ENCODE peak calls at places on chromosomes 13 and 19, in eight cellular contexts. D is adrenal gland, R is left kidney, V is heart left ventricle, Z is AML-193, X is mucosa of gallbladder, O is fibroblast of pulmonary artery, J is EL. M is an unnamed sample.

GRCh38 chr13:80149757-80150156 is 191.2 kb downstream of the SPRY2 start:
- DNase-seq in D (no peak), R (no peak), V (no peak), Z (no peak), X (no peak), O (no peak), J (no peak), M (no peak)

GRCh38 chr13:88726075-88726474 is 1054.9 kb downstream of the SLITRK5 start:
- DNase-seq in D (no peak), R (no peak), V (no peak), Z (no peak), X (no peak), O (no peak), J (no peak), M (no peak)

GRCh38 chr13:21458457-21458815 is 667 bp downstream of the ZDHHC20 start:
- DNase-seq in D (peak), R (peak), V (no peak), Z (peak), X (peak), O (no peak), J (peak), M (peak)

GRCh38 chr19:33535176-33535575 is 13.6 kb upstream of the PEPD start:
- DNase-seq in D (no peak), R (no peak), V (no peak), Z (no peak), X (no peak), O (peak), J (no peak), M (peak)

GRCh38 chr19:4575978-4576933 is 16.8 kb upstream of the SEMA6B start:
- DNase-seq in D (peak), R (peak), V (peak), Z (no peak), X (peak), O (peak), J (peak), M (peak)

GRCh38 chr13:26067601-26068000 is 15.8 kb upstream of the SHISA2 start:
- DNase-seq in D (no peak), R (no peak), V (no peak), Z (no peak), X (no peak), O (no peak), J (no peak), M (no peak)

GRCh38 chr19:1736916-1737315 is 16.4 kb upstream of the ONECUT3 start:
- DNase-seq in D (no peak), R (no peak), V (no peak), Z (no peak), X (no peak), O (no peak), J (no peak), M (no peak)

GRCh38 chr13:48232420-48233096 is 448 bp upstream of the ITM2B start:
- DNase-seq in D (peak), R (no peak), V (no peak), Z (no peak), X (peak), O (no peak), J (no peak), M (no peak)

GRCh38 chr19:38544569-38545315 is 73.0 kb downstream of the MAP4K1 start:
- DNase-seq in D (no peak), R (no peak), V (no peak), Z (peak), X (peak), O (peak), J (peak), M (no peak)

GRCh38 chr19:8363803-8364771 is at the start of gene ANGPTL4:
- DNase-seq in D (peak), R (peak), V (peak), Z (no peak), X (peak), O (peak), J (peak), M (peak)

GRCh38 chr13:46567671-46568070 is 14.7 kb downstream of the LRCH1 start:
- DNase-seq in D (no peak), R (no peak), V (no peak), Z (no peak), X (no peak), O (no peak), J (no peak), M (no peak)

GRCh38 chr13:114092468-114092867 is 40.0 kb downstream of the RASA3 start:
- DNase-seq in D (no peak), R (no peak), V (no peak), Z (no peak), X (no peak), O (no peak), J (no peak), M (no peak)

GRCh38 chr13:59861676-59862075 is 302.1 kb downstream of the DIAPH3 start:
- DNase-seq in D (no peak), R (no peak), V (no peak), Z (no peak), X (no peak), O (peak), J (peak), M (no peak)

GRCh38 chr13:110869805-110870706 is 44.8 kb downstream of the ANKRD10 start:
- DNase-seq in D (peak), R (peak), V (peak), Z (no peak), X (peak), O (peak), J (peak), M (peak)

GRCh38 chr19:34596115-34596514 is 80.8 kb downstream of the SCGB2B2 start:
- DNase-seq in D (no peak), R (no peak), V (peak), Z (no peak), X (no peak), O (no peak), J (no peak), M (no peak)

GRCh38 chr19:50368649-50369570 is 3.5 kb upstream of the NAPSA start:
- DNase-seq in D (peak), R (peak), V (peak), Z (peak), X (peak), O (peak), J (peak), M (peak)

GRCh38 chr13:46676378-46676725 is 120.6 kb downstream of the ESD start:
- DNase-seq in D (no peak), R (no peak), V (no peak), Z (no peak), X (no peak), O (no peak), J (no peak), M (no peak)

GRCh38 chr13:43473437-43473836 is 313.3 kb downstream of the ENOX1 start:
- DNase-seq in D (no peak), R (no peak), V (no peak), Z (no peak), X (peak), O (peak), J (no peak), M (no peak)

GRCh38 chr13:45678282-45678681 is 23.8 kb upstream of the CBY2 start:
- DNase-seq in D (no peak), R (peak), V (no peak), Z (no peak), X (no peak), O (no peak), J (no peak), M (no peak)

GRCh38 chr19:29492761-29493160 is 33.0 kb upstream of the VSTM2B start:
- DNase-seq in D (no peak), R (peak), V (no peak), Z (no peak), X (no peak), O (no peak), J (no peak), M (no peak)

GRCh38 chr13:29567411-29567810 is 28.1 kb downstream of the SLC7A1 start:
- DNase-seq in D (no peak), R (no peak), V (no peak), Z (no peak), X (no peak), O (no peak), J (no peak), M (no peak)